ENCODE peak calls at places on chromosomes 7 and 10, in nine cellular contexts. A is endothelial cell of umbilical vein, U is astrocyte, H is ovary, Y is PC-9, N is kidney, L is neuronal stem cell, F is tibial artery, E is psoas muscle. I is an unnamed sample.

GRCh38 chr10:29099415-29099814 is 189.5 kb upstream of the LYZL1 start:
- DNase-seq in A (no peak), U (no peak), H (no peak), Y (no peak), N (no peak), L (no peak), F (no peak), E (no peak), I (no peak)

GRCh38 chr7:151125835-151126481 is 39.7 kb downstream of the AGAP3 start:
- DNase-seq in A (no peak), U (no peak), H (no peak), Y (no peak), N (no peak), L (peak; percentile 67), F (no peak), E (no peak), I (peak; percentile 93)

GRCh38 chr7:101185258-101185839 is 5.3 kb upstream of the NAT16 start:
- DNase-seq in A (no peak), U (peak; percentile 53), H (no peak), Y (no peak), N (no peak), L (no peak), F (no peak), E (no peak), I (peak; percentile 64)

GRCh38 chr10:86366033-86366901 is at the start of gene GRID1:
- DNase-seq in A (no peak), U (no peak), H (no peak), Y (no peak), N (peak; percentile 73), L (no peak), F (peak; percentile 26), E (peak; percentile 41), I (peak; percentile 92)

GRCh38 chr7:74001150-74001494 is 26.9 kb upstream of the ELN start:
- DNase-seq in A (no peak), U (no peak), H (no peak), Y (no peak), N (no peak), L (no peak), F (no peak), E (no peak), I (peak; percentile 35)

GRCh38 chr10:22339761-22340361 is 5.4 kb upstream of the SPAG6 start:
- DNase-seq in A (peak; percentile 91), U (no peak), H (no peak), Y (peak; percentile 60), N (no peak), L (peak; percentile 18), F (no peak), E (no peak), I (no peak)

GRCh38 chr7:14207154-14207553 is 217.7 kb upstream of the ETV1 start:
- DNase-seq in A (no peak), U (peak; percentile 46), H (no peak), Y (no peak), N (no peak), L (no peak), F (no peak), E (no peak), I (no peak)

GRCh38 chr10:70714961-70715360 is 42.7 kb downstream of the ADAMTS14 start:
- DNase-seq in A (no peak), U (no peak), H (no peak), Y (no peak), N (no peak), L (no peak), F (no peak), E (no peak), I (no peak)

GRCh38 chr7:34191041-34191440 is 285.7 kb downstream of the BMPER start:
- DNase-seq in A (no peak), U (no peak), H (no peak), Y (no peak), N (no peak), L (no peak), F (no peak), E (no peak), I (no peak)

GRCh38 chr7:129047761-129048160 is 7.2 kb downstream of the TNPO3 start:
- DNase-seq in A (no peak), U (peak; percentile 33), H (no peak), Y (no peak), N (no peak), L (no peak), F (no peak), E (no peak), I (no peak)

GRCh38 chr10:126387041-126387908 is 1.0 kb downstream of the ADAM12 start:
- DNase-seq in A (peak; percentile 48), U (peak; percentile 70), H (peak; percentile 75), Y (peak; percentile 50), N (peak; percentile 87), L (peak; percentile 54), F (peak; percentile 52), E (peak; percentile 55), I (peak; percentile 92)

GRCh38 chr7:101553771-101554445 is 75.2 kb downstream of the MYL10 start:
- DNase-seq in A (no peak), U (no peak), H (no peak), Y (no peak), N (no peak), L (no peak), F (no peak), E (no peak), I (peak; percentile 79)

GRCh38 chr10:122227754-122228153 is 43.3 kb upstream of the BTBD16 start:
- DNase-seq in A (no peak), U (no peak), H (no peak), Y (no peak), N (no peak), L (no peak), F (no peak), E (no peak), I (peak; percentile 13)
- H3K4me1 ChIP-seq in A (no peaks in the 10 kb centered on the region), U (no peaks in the 10 kb centered on the region), H (no peaks in the 10 kb centered on the region), Y (no peaks in the 10 kb centered on the region), N (no peaks in the 10 kb centered on the region), L (no peaks in the 10 kb centered on the region), F (no peaks in the 10 kb centered on the region), E (peaks cover 15% of the 10 kb centered on the region), I (peaks cover 3% of the 10 kb centered on the region)

DNA sequence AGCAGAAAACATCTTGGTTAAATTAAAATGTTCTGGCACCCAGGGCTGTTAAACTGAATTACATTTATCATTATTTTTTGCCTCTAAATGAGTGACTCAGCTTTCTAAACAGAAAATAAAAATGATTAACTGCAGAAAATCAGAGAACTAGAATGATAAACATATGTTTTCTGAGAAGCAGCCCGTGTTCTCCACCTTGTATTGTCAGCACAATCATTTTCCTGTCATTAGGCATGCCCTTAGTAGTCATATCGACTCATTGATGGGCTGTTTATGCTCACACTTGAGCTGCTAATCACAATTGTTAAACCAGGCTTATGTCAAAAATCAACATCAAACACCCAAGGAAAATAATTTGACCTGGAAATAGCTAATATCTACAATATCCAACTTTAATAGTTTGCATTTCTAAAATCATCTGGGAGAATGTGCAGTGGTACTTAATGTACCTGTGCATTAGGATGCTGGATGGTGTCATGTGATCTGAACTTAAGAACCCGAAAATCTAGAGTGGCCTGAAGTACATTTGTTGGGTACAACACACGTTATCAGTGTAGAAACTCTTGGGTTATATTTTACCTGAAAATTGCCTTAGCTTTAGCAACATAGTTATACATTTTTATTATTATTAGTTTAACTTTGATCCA is 2.3 kb downstream of the MDFIC start:
- DNase-seq in A (no peak), U (no peak), H (no peak), Y (no peak), N (no peak), L (no peak), F (no peak), E (no peak), I (no peak)
- H3K4me1 ChIP-seq in A (peaks cover 3% of the 10 kb centered on the region), U (peaks cover 5% of the 10 kb centered on the region), H (peaks cover 4% of the 10 kb centered on the region), Y (peaks cover 24% of the 10 kb centered on the region), N (no peaks in the 10 kb centered on the region), L (peaks cover 3% of the 10 kb centered on the region), F (no peaks in the 10 kb centered on the region), E (peaks cover 17% of the 10 kb centered on the region), I (peaks cover 19% of the 10 kb centered on the region)

GRCh38 chr10:109902992-109903947 is 20.0 kb downstream of the XPNPEP1 start:
- DNase-seq in A (no peak), U (no peak), H (no peak), Y (no peak), N (no peak), L (no peak), F (no peak), E (no peak), I (no peak)

GRCh38 chr10:109895848-109896247 is 27.5 kb downstream of the XPNPEP1 start:
- DNase-seq in A (no peak), U (no peak), H (no peak), Y (no peak), N (no peak), L (no peak), F (no peak), E (no peak), I (no peak)

GRCh38 chr10:109898007-109898406 is 25.3 kb downstream of the XPNPEP1 start:
- DNase-seq in A (no peak), U (no peak), H (no peak), Y (no peak), N (no peak), L (no peak), F (no peak), E (no peak), I (no peak)

GRCh38 chr10:109898666-109899577 is 24.4 kb downstream of the XPNPEP1 start:
- DNase-seq in A (peak; percentile 70), U (peak; percentile 30), H (no peak), Y (no peak), N (peak; percentile 83), L (no peak), F (peak; percentile 86), E (no peak), I (peak; percentile 80)

DNA sequence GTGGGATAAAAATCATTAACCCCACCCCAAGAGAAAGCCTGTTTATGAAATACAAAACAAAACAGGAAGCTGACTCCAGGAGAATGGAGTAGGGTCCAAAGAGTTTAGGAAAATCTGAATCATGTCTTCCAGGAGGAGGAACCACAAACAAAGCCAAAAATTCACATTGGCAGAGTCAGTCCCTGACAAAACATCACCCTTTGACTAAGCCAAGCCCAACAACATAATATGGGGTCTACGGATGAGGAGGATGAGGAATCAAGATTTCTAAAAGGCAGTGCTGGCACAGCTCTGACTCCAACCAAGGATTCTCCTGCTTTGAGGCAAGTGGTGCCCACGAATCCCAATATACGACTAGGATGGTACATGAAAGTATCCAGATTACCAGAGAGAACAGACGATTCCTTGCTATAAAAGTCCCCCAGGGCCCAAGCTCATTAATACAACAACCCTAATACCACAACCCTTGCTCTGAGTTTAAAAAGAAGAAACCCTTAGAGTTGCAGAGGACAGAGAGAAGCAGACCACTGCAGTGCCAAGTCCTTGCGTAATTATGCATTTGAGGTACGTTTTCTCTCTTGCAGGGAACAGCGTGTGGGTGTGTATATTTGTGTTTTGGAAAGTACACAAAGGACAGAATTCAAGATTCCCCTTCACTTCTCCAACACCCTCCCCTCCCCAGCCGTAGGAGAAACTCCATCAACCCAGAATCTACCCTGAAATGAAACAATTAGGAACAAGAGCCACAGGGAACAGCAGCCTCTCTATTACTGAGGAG is 23.5 kb downstream of the XPNPEP1 start:
- DNase-seq in A (peak; percentile 80), U (peak; percentile 71), H (peak; percentile 56), Y (no peak), N (no peak), L (no peak), F (peak; percentile 71), E (no peak), I (no peak)
- H3K4me1 ChIP-seq in A (peaks cover 19% of the 10 kb centered on the region), U (peaks cover 40% of the 10 kb centered on the region), H (peaks cover 36% of the 10 kb centered on the region), Y (no peaks in the 10 kb centered on the region), N (peaks cover 23% of the 10 kb centered on the region), L (no peaks in the 10 kb centered on the region), F (no peaks in the 10 kb centered on the region), E (peaks cover 68% of the 10 kb centered on the region), I (peaks cover 64% of the 10 kb centered on the region)

GRCh38 chr7:505171-505570 is 14.5 kb downstream of the PDGFA start:
- DNase-seq in A (no peak), U (no peak), H (no peak), Y (no peak), N (peak; percentile 66), L (no peak), F (no peak), E (peak; percentile 13), I (no peak)
- H3K4me1 ChIP-seq in A (no peaks in the 10 kb centered on the region), U (no peaks in the 10 kb centered on the region), H (no peaks in the 10 kb centered on the region), Y (no peaks in the 10 kb centered on the region), N (peaks cover 9% of the 10 kb centered on the region), L (no peaks in the 10 kb centered on the region), F (no peaks in the 10 kb centered on the region), E (peaks cover 14% of the 10 kb centered on the region), I (no peaks in the 10 kb centered on the region)

GRCh38 chr10:26463986-26464385 is 25.8 kb downstream of the APBB1IP start:
- DNase-seq in A (no peak), U (no peak), H (no peak), Y (no peak), N (no peak), L (no peak), F (no peak), E (no peak), I (no peak)
- H3K4me1 ChIP-seq in A (no peaks in the 10 kb centered on the region), U (peaks cover 11% of the 10 kb centered on the region), H (no peaks in the 10 kb centered on the region), Y (no peaks in the 10 kb centered on the region), N (no peaks in the 10 kb centered on the region), L (no peaks in the 10 kb centered on the region), F (no peaks in the 10 kb centered on the region), E (no peaks in the 10 kb centered on the region), I (peaks cover 5% of the 10 kb centered on the region)

I was measured in osteoblast.